ENCODE peak calls at places on chromosomes 7 and 10, in six cellular contexts. V is brain microvascular endothelial cell, J is thoracic aorta, N is right cardiac atrium, P is choroid plexus epithelial cell, G is psoas muscle. A is an unnamed sample.

GRCh38 chr7:55071411-55072188 is 52.8 kb downstream of the EGFR start:
- DNase-seq in G (no peak), P (peak), V (no peak), J (no peak), N (no peak), A (no peak)

GRCh38 chr7:140640060-140640611 is 477 bp downstream of the DENND2A start:
- DNase-seq in N (peak), V (no peak), J (no peak), G (peak), P (peak), A (no peak)

GRCh38 chr7:30322656-30323355 is 38.4 kb downstream of the ZNRF2 start:
- DNase-seq in P (no peak), J (no peak), G (no peak), V (no peak), N (no peak), A (no peak)

GRCh38 chr10:50582766-50583762 is 40.7 kb downstream of the SGMS1 start:
- DNase-seq in P (no peak), V (no peak), N (no peak), G (no peak), J (no peak), A (no peak)

GRCh38 chr7:140810830-140811556 is 113.7 kb downstream of the BRAF start:
- DNase-seq in J (peak), N (no peak), V (peak), G (no peak), P (peak), A (peak)

GRCh38 chr10:107740962-107741690 is 576.6 kb upstream of the SORCS1 start:
- DNase-seq in G (no peak), J (no peak), P (peak), V (no peak), N (no peak), A (no peak)

GRCh38 chr7:74355091-74355490 is 65.9 kb downstream of the CLIP2 start:
- DNase-seq in J (peak), P (peak), N (peak), G (no peak), V (peak), A (no peak)

GRCh38 chr10:8043569-8044306 is 10.8 kb upstream of the GATA3 start:
- DNase-seq in G (no peak), N (no peak), V (no peak), J (no peak), P (no peak), A (no peak)

GRCh38 chr10:110042181-110042580 is 34.4 kb downstream of the ADD3 start:
- DNase-seq in J (no peak), G (no peak), N (no peak), V (peak), P (peak), A (no peak)

GRCh38 chr7:95871078-95871848 is 98.9 kb downstream of the DYNC1I1 start:
- DNase-seq in V (peak), P (peak), N (no peak), J (no peak), G (no peak), A (peak)

GRCh38 chr10:29204119-29204518 is 84.8 kb upstream of the LYZL1 start:
- DNase-seq in J (no peak), V (no peak), N (no peak), P (no peak), G (no peak), A (no peak)

DNA sequence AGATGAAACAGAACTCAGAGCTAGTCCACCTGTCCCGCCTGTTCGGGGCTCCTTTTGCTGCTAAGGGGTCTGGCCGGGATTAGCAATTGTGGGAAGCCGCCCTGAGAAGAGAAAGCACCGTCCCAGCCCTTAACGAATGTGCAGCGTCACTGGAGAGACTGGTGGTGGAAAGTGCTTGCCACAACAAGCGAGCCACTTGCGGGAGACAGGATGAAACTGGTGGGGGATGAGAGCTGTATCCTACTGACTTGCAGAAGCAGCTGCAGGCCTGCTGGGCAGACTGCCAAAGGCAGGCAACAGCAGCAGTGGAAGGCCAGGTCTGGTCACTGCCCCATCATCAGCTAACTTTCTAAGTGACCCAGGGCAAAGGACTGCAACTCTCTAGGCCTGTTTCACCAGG is 95.4 kb downstream of the FAM53B start:
- DNase-seq in G (peak), P (peak), N (peak), V (peak), J (no peak), A (peak)
- H3K4me3 ChIP-seq in G (no peak), P (no peak), N (no peak), V (no peak), J (no peak), A (no peak)

GRCh38 chr7:155467846-155468821 is 10.2 kb downstream of the EN2 start:
- DNase-seq in V (no peak), P (no peak), G (no peak), N (no peak), J (no peak), A (no peak)
- H3K4me3 ChIP-seq in V (no peak), P (no peak), G (peak), N (peak), J (peak), A (no peak)

DNA sequence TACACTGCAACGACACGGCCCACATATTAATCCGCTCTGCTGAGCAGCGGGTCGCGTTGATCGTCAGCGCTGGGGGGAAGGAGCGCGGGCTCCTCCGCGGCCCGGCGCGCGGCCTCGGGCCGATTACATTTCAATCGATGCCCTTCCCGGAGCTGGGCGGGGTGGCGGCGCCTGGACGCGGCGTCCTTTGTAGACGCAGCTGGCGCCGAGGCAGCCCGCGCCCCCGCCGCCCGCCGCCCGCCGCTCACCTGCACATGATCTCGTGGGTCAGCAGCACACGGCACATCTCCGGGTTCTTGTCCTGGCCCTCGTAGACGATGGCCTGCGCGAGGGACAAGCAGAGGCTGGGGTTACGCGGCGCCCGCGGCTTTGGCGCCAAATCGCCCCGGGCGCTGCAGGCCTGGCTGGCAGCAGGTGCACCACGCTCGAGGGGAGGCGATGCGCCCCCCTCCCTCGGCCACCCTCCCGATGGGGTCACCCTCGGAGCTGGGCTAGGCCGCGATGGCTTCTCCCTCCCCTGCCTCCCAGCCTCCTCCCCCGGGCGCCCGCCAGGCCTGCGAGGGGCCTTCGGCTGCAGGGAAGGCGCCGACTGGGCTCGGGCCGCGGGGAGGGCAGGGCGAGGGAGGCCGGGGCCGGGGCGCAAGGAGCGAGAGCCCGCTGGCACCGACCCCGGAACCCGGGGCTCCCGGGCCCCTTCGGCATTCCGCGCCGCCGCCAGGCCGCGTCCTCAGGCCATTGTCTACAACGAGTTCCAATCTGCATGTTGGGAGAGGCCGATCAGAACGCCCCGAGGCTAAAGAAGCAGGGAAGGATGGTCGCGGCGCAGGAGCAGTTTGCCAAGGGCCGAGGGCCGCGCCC is 5.2 kb downstream of the EBF3 start:
- DNase-seq in G (peak), N (no peak), J (no peak), P (no peak), V (no peak), A (no peak)
- H3K4me3 ChIP-seq in G (peak), N (peak), J (peak), P (peak), V (no peak), A (no peak)

GRCh38 chr7:101934618-101935017 is 117.2 kb downstream of the CUX1 start:
- DNase-seq in G (no peak), J (no peak), N (no peak), V (no peak), P (no peak), A (no peak)

GRCh38 chr7:101935521-101936141 is 118.2 kb downstream of the CUX1 start:
- DNase-seq in J (no peak), N (peak), V (no peak), P (no peak), G (peak), A (no peak)

GRCh38 chr7:101936612-101937231 is 119.3 kb downstream of the CUX1 start:
- DNase-seq in V (no peak), G (peak), P (peak), N (peak), J (peak), A (no peak)

GRCh38 chr7:101938115-101938514 is 120.7 kb downstream of the CUX1 start:
- DNase-seq in V (no peak), J (no peak), G (no peak), P (no peak), N (no peak), A (no peak)

DNA sequence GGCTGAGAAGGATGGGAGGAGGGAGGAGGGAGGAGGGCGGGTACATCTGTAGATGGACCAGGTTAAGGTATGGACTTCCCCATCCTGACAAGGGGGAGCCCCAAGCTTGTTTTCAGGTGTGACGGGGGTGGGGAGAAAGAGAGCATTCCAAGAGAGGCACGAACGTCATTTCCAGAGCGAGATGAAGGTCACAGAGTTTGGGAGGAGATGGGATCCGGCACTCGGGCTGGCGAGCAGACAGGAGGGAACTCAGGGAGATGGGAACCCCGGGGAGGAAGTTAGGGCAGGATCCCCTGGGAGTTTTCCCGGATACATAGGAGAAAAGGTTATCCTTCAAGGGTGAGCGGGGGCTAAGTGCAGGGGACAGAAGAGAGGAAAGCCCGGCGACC is 118.8 kb downstream of the CUX1 start:
- DNase-seq in P (no peak), N (no peak), J (no peak), G (no peak), V (no peak), A (no peak)
- H3K4me3 ChIP-seq in P (peak), N (peak), J (peak), G (peak), V (peak), A (no peak)

DNA sequence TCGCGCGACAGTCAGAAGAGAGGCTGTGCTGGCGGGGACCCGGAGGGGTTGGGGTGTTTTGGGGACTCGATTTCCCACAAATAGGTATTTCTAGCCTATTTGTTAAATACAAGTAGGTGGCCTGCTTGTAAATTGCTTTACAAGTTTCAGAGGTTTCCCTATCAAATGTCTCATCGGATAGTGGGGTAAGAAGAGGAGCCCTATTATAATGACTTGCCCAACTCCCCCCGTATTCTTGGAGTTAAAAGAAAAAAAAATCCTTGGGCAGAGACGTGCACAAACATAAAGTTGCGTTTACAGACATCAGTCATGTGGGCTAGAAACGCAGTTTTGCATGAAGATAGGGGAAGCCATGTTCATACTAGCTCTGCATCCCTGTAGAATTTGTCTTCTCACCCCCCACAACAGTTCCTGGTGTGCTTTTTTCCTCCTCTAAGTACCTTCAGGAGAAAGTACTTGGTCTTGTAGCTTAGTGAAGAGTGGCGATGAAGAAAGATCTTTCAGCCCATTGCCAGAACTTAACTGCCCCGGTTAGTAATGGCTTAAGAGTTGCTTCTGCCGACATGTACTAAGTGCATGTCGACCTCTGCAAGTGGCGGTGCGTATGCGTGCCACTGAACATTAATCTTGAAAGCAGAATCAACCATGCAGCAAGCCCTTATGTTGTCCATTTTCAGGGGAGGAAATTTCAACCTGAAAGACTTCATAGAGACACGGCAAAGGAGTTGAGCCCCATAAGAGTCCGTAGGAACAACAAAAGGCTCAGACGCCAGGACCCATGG is 832 bp upstream of the TIAL1 start:
- DNase-seq in N (no peak), P (no peak), J (no peak), V (no peak), G (no peak), A (no peak)
- H3K4me3 ChIP-seq in N (peak), P (peak), J (peak), V (peak), G (peak), A (peak)

GRCh38 chr7:79495544-79496272 is 42.2 kb upstream of the MAGI2 start:
- DNase-seq in J (no peak), V (peak), G (no peak), N (no peak), P (peak), A (peak)
- H3K4me3 ChIP-seq in J (no peak), V (no peak), G (no peak), N (no peak), P (no peak), A (no peak)

DNA sequence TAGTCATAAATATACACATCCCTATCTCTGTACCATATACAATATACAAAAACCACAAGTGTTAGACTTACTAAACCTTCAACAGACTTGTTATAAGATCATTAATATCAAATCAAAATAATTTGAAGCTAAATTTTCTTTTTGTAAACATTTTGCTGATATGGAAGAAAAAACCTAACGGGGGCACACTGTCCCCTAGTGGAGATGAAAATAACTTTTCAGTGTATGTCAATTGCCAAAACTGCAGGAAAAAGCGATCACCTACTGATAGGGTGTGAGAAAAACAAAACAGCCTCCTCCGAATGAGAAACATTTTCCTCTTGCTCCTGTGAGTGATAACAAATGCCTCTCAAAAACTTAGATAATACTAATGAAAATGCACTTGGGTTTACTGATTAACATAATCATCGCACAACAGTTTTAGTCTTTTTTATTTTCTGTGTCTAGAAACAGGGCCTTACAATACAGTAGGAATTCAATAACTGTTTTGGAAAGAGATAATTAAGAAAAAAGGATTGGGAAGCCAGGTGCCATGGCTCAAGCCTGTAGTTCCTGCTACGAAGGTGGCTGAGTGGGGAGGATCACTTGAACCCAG is 322.7 kb downstream of the CRPPA start:
- DNase-seq in G (no peak), N (no peak), V (no peak), P (peak), J (no peak), A (no peak)
- H3K4me3 ChIP-seq in G (no peak), N (no peak), V (no peak), P (no peak), J (no peak), A (no peak)

GRCh38 chr10:104648421-104648820 is 7.3 kb downstream of the SORCS3 start:
- DNase-seq in G (no peak), V (no peak), N (no peak), J (no peak), P (no peak), A (no peak)

GRCh38 chr10:104650072-104650471 is 9.0 kb downstream of the SORCS3 start:
- DNase-seq in V (no peak), P (no peak), G (no peak), J (no peak), N (no peak), A (no peak)
- H3K4me3 ChIP-seq in V (no peak), P (no peak), G (no peak), J (no peak), N (no peak), A (no peak)

GRCh38 chr7:81519886-81520285 is 250.0 kb downstream of the HGF start:
- DNase-seq in P (no peak), J (no peak), V (no peak), G (no peak), N (no peak), A (no peak)

GRCh38 chr7:81510122-81510521 is 259.7 kb downstream of the HGF start:
- DNase-seq in J (no peak), P (no peak), G (no peak), V (no peak), N (no peak), A (no peak)

GRCh38 chr7:81516898-81517297 is 252.9 kb downstream of the HGF start:
- DNase-seq in G (no peak), P (no peak), J (no peak), N (no peak), V (no peak), A (no peak)

GRCh38 chr7:81514546-81514945 is 255.3 kb downstream of the HGF start:
- DNase-seq in V (no peak), J (no peak), P (no peak), G (no peak), N (no peak), A (no peak)

GRCh38 chr7:81515009-81515408 is 254.8 kb downstream of the HGF start:
- DNase-seq in J (no peak), P (peak), V (no peak), N (no peak), G (no peak), A (no peak)
- H3K4me3 ChIP-seq in J (no peak), P (no peak), V (no peak), N (no peak), G (no peak), A (no peak)

DNA sequence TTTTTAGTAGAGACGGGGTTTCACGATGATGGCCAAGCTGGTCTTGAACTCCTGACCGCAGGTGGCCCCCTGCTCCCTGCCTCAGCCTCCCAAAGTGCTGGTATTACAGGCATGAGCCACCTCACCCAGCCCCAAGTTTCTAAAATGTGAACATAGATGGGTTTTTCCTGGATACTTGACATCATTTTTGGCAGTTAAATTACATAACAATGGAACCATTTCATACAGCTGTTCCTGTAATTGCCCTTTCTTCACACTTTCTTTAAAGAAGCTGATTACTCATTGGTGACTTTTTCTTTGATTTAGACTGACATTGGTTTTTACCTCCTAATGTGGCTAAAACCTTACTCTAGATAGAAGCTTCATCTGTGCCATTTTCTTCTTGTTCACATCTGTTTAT is 5.9 kb downstream of the ZKSCAN1 start:
- DNase-seq in J (no peak), V (no peak), N (no peak), G (no peak), P (no peak), A (no peak)
- H3K4me3 ChIP-seq in J (no peak), V (no peak), N (no peak), G (no peak), P (no peak), A (no peak)

A was measured in AG04449.